ENCODE peak calls at places on chromosomes 7 and 10, in ten cellular contexts. One of them, this sample, is unnamed.

GRCh38 chr10:21584834-21585530 is 51.0 kb downstream of the MLLT10 start:
- DNase-seq in anterior cingulate cortex: no peak
- DNase-seq in ELF-1: no peak
- DNase-seq in posterior cingulate gyrus: no peak
- DNase-seq in fibroblast of pulmonary artery: no peak
- DNase-seq in RWPE1: no peak
- DNase-seq in NCI-H1417: no peak
- DNase-seq in Panc1: no peak
- DNase-seq in adrenal gland: no peak
- DNase-seq in cerebellar cortex: no peak
- DNase-seq in this sample: no peak

GRCh38 chr7:4205828-4206227 is 476.3 kb upstream of the FOXK1 start:
- DNase-seq in cerebellar cortex: no peak
- DNase-seq in RWPE1: no peak
- DNase-seq in fibroblast of pulmonary artery: no peak
- DNase-seq in posterior cingulate gyrus: no peak
- DNase-seq in adrenal gland: no peak
- DNase-seq in anterior cingulate cortex: no peak
- DNase-seq in NCI-H1417: no peak
- DNase-seq in Panc1: no peak
- DNase-seq in ELF-1: no peak
- DNase-seq in this sample: no peak

GRCh38 chr10:70404906-70405824 is 1.2 kb downstream of the EIF4EBP2 start:
- DNase-seq in ELF-1: peak; percentile 69
- DNase-seq in RWPE1: peak; percentile 86
- DNase-seq in anterior cingulate cortex: peak; percentile 32
- DNase-seq in cerebellar cortex: peak; percentile 83
- DNase-seq in Panc1: no peak
- DNase-seq in NCI-H1417: peak; percentile 44
- DNase-seq in adrenal gland: peak; percentile 76
- DNase-seq in posterior cingulate gyrus: peak; percentile 22
- DNase-seq in fibroblast of pulmonary artery: peak; percentile 98
- DNase-seq in this sample: peak; percentile 93

GRCh38 chr7:139915864-139916716 is 87.0 kb downstream of the TBXAS1 start:
- DNase-seq in cerebellar cortex: no peak
- DNase-seq in adrenal gland: peak; percentile 57
- DNase-seq in fibroblast of pulmonary artery: peak; percentile 98
- DNase-seq in posterior cingulate gyrus: no peak
- DNase-seq in NCI-H1417: no peak
- DNase-seq in ELF-1: no peak
- DNase-seq in Panc1: peak; percentile 95
- DNase-seq in anterior cingulate cortex: no peak
- DNase-seq in RWPE1: peak; percentile 94
- DNase-seq in this sample: peak; percentile 95

GRCh38 chr7:44373418-44373740 is 48.0 kb upstream of the CAMK2B start:
- DNase-seq in RWPE1: no peak
- DNase-seq in NCI-H1417: no peak
- DNase-seq in fibroblast of pulmonary artery: no peak
- DNase-seq in Panc1: no peak
- DNase-seq in adrenal gland: no peak
- DNase-seq in posterior cingulate gyrus: no peak
- DNase-seq in cerebellar cortex: no peak
- DNase-seq in anterior cingulate cortex: no peak
- DNase-seq in ELF-1: no peak
- DNase-seq in this sample: no peak

GRCh38 chr10:23293145-23293724 is 51.4 kb downstream of the C10orf67 start:
- DNase-seq in RWPE1: peak; percentile 38
- DNase-seq in Panc1: no peak
- DNase-seq in posterior cingulate gyrus: peak; percentile 49
- DNase-seq in NCI-H1417: peak; percentile 87
- DNase-seq in ELF-1: peak; percentile 54
- DNase-seq in adrenal gland: no peak
- DNase-seq in anterior cingulate cortex: no peak
- DNase-seq in cerebellar cortex: peak; percentile 33
- DNase-seq in fibroblast of pulmonary artery: peak; percentile 45
- DNase-seq in this sample: peak; percentile 14

GRCh38 chr10:97207756-97208346 is 22.1 kb upstream of the SLIT1 start:
- DNase-seq in NCI-H1417: peak; percentile 44
- DNase-seq in RWPE1: no peak
- DNase-seq in cerebellar cortex: no peak
- DNase-seq in posterior cingulate gyrus: no peak
- DNase-seq in adrenal gland: no peak
- DNase-seq in fibroblast of pulmonary artery: no peak
- DNase-seq in anterior cingulate cortex: no peak
- DNase-seq in Panc1: no peak
- DNase-seq in ELF-1: no peak
- DNase-seq in this sample: no peak

GRCh38 chr10:97174276-97174775 is 11.4 kb downstream of the SLIT1 start:
- DNase-seq in NCI-H1417: no peak
- DNase-seq in fibroblast of pulmonary artery: no peak
- DNase-seq in cerebellar cortex: no peak
- DNase-seq in RWPE1: no peak
- DNase-seq in ELF-1: no peak
- DNase-seq in Panc1: no peak
- DNase-seq in posterior cingulate gyrus: no peak
- DNase-seq in adrenal gland: no peak
- DNase-seq in anterior cingulate cortex: no peak
- DNase-seq in this sample: no peak

GRCh38 chr10:86074294-86074693 is 292.3 kb downstream of the GRID1 start:
- DNase-seq in posterior cingulate gyrus: no peak
- DNase-seq in RWPE1: no peak
- DNase-seq in ELF-1: no peak
- DNase-seq in NCI-H1417: no peak
- DNase-seq in cerebellar cortex: no peak
- DNase-seq in adrenal gland: no peak
- DNase-seq in anterior cingulate cortex: no peak
- DNase-seq in fibroblast of pulmonary artery: no peak
- DNase-seq in Panc1: no peak
- DNase-seq in this sample: no peak

GRCh38 chr10:69089638-69090599 is 2.0 kb downstream of the SRGN start:
- DNase-seq in Panc1: no peak
- DNase-seq in adrenal gland: no peak
- DNase-seq in fibroblast of pulmonary artery: peak; percentile 70
- DNase-seq in posterior cingulate gyrus: no peak
- DNase-seq in anterior cingulate cortex: no peak
- DNase-seq in NCI-H1417: no peak
- DNase-seq in RWPE1: no peak
- DNase-seq in cerebellar cortex: no peak
- DNase-seq in ELF-1: no peak
- DNase-seq in this sample: no peak

GRCh38 chr10:112721080-112721698 is 228.9 kb upstream of the TCF7L2 start:
- DNase-seq in NCI-H1417: no peak
- DNase-seq in anterior cingulate cortex: no peak
- DNase-seq in cerebellar cortex: peak; percentile 31
- DNase-seq in ELF-1: no peak
- DNase-seq in Panc1: peak; percentile 43
- DNase-seq in adrenal gland: peak; percentile 29
- DNase-seq in posterior cingulate gyrus: no peak
- DNase-seq in RWPE1: peak; percentile 53
- DNase-seq in fibroblast of pulmonary artery: peak; percentile 71
- DNase-seq in this sample: peak; percentile 47

GRCh38 chr10:4650109-4650508 is 175.9 kb upstream of the AKR1E2 start:
- DNase-seq in adrenal gland: no peak
- DNase-seq in fibroblast of pulmonary artery: peak; percentile 18
- DNase-seq in NCI-H1417: peak; percentile 46
- DNase-seq in posterior cingulate gyrus: no peak
- DNase-seq in RWPE1: no peak
- DNase-seq in anterior cingulate cortex: no peak
- DNase-seq in cerebellar cortex: no peak
- DNase-seq in ELF-1: no peak
- DNase-seq in Panc1: no peak
- DNase-seq in this sample: peak; percentile 36

GRCh38 chr10:7218974-7219373 is 191.9 kb downstream of the SFMBT2 start:
- DNase-seq in posterior cingulate gyrus: no peak
- DNase-seq in anterior cingulate cortex: no peak
- DNase-seq in cerebellar cortex: no peak
- DNase-seq in adrenal gland: no peak
- DNase-seq in RWPE1: no peak
- DNase-seq in NCI-H1417: peak; percentile 2
- DNase-seq in ELF-1: no peak
- DNase-seq in fibroblast of pulmonary artery: peak; percentile 14
- DNase-seq in Panc1: peak; percentile 17
- DNase-seq in this sample: no peak